ENCODE peak calls at places on chromosomes 11 and 22, in four cellular contexts. K is lower leg skin; W is NCI-H1930; V is activated naive CD8-positive, alpha-beta T cell treated with anti-CD3 and anti-CD28 coated beads, Interleukin-2, amount 50 U/mL, for 24 hours. F is an unnamed sample.

GRCh38 chr11:19931141-19931767 is 218.6 kb downstream of the NAV2 start:
- DNase-seq in K (no peak), W (no peak), V (no peak), F (no peak)

GRCh38 chr11:17411418-17411817 is 23.0 kb upstream of the KCNJ11 start:
- DNase-seq in K (no peak), V (no peak), W (no peak), F (no peak)

GRCh38 chr11:18384157-18384641 is 10.2 kb upstream of the LDHA start:
- DNase-seq in W (no peak), V (no peak), K (peak; percentile 93), F (peak; percentile 83)

GRCh38 chr11:126265801-126266200 is 2.9 kb downstream of the SRPRA start:
- DNase-seq in V (no peak), K (no peak), W (no peak), F (no peak)

GRCh38 chr11:114358711-114359110 is 41.6 kb downstream of the C11orf71 start:
- DNase-seq in W (no peak), K (no peak), V (no peak), F (no peak)

GRCh38 chr11:11579012-11579755 is 42.6 kb downstream of the GALNT18 start:
- DNase-seq in V (no peak), K (peak; percentile 69), W (no peak), F (peak; percentile 58)

GRCh38 chr11:2932850-2933251 is 3.6 kb upstream of the PHLDA2 start:
- DNase-seq in K (no peak), V (no peak), W (no peak), F (no peak)

GRCh38 chr22:48488611-48489456 is 1338.8 kb downstream of the BRD1 start:
- DNase-seq in W (peak; percentile 29), K (peak; percentile 83), V (no peak), F (no peak)

GRCh38 chr11:70483077-70483861 is 84.9 kb downstream of the CTTN start:
- DNase-seq in V (no peak), K (no peak), W (no peak), F (no peak)

GRCh38 chr11:73950869-73951710 is at the start of gene DNAJB13:
- DNase-seq in K (no peak), V (peak; percentile 26), W (no peak), F (no peak)

GRCh38 chr11:70105755-70106571 is 27.8 kb downstream of the ANO1 start:
- DNase-seq in K (no peak), V (no peak), W (no peak), F (no peak)

GRCh38 chr11:14290422-14290821 is 68.6 kb downstream of the RRAS2 start:
- DNase-seq in K (no peak), W (no peak), V (no peak), F (no peak)

GRCh38 chr22:50027639-50028537 is 15.3 kb upstream of the IL17REL start:
- DNase-seq in V (peak; percentile 68), K (peak; percentile 86), W (no peak), F (no peak)

GRCh38 chr11:83785942-83786341 is 499.8 kb upstream of the CCDC90B start:
- DNase-seq in V (no peak), W (no peak), K (no peak), F (no peak)

GRCh38 chr11:73323464-73323863 is 15.4 kb downstream of the ARHGEF17 start:
- DNase-seq in W (no peak), K (peak; percentile 94), V (no peak), F (peak; percentile 78)

GRCh38 chr22:39181778-39182177 is 29.3 kb upstream of the CBX7 start:
- DNase-seq in W (no peak), K (no peak), V (no peak), F (no peak)

GRCh38 chr11:57429946-57430345 is 3.0 kb upstream of the SLC43A3 start:
- DNase-seq in K (no peak), V (no peak), W (no peak), F (no peak)

GRCh38 chr22:44729391-44730012 is 22.9 kb upstream of the ARHGAP8 start:
- DNase-seq in V (no peak), K (no peak), W (no peak), F (no peak)

GRCh38 chr11:117907276-117908110 is 21.7 kb downstream of the TMPRSS13 start:
- DNase-seq in K (peak; percentile 95), W (peak; percentile 62), V (peak; percentile 78), F (peak; percentile 90)

GRCh38 chr11:78168539-78169477 is 19.6 kb downstream of the KCTD21 start:
- DNase-seq in K (peak; percentile 94), V (no peak), W (no peak), F (peak; percentile 96)

GRCh38 chr11:316031-316701 is 2.3 kb downstream of the IFITM1 start:
- DNase-seq in K (no peak), W (no peak), V (peak; percentile 52), F (no peak)

GRCh38 chr11:17906436-17906835 is 106.4 kb downstream of the SERGEF start:
- DNase-seq in K (no peak), W (no peak), V (no peak), F (no peak)